ENCODE peak calls at places on chromosomes 13 and 19, in five cellular contexts. S, T, P, X and R are unnamed samples.

GRCh38 chr13:73602295-73602694 is 531.9 kb downstream of the KLF12 start:
- DNase-seq in X (no peak), P (peak), S (no peak), T (no peak), R (no peak)

GRCh38 chr13:109465151-109465550 is 321.2 kb downstream of the IRS2 start:
- DNase-seq in T (no peak), S (no peak), P (no peak), X (no peak), R (no peak)

GRCh38 chr19:10797078-10797477 is 38.9 kb downstream of the TMED1 start:
- DNase-seq in T (no peak), P (no peak), S (no peak), X (no peak), R (no peak)

GRCh38 chr13:61760102-61760501 is 344.5 kb upstream of the PCDH20 start:
- DNase-seq in P (no peak), T (no peak), X (no peak), S (no peak), R (no peak)

GRCh38 chr13:62643799-62644484 is 1228.3 kb upstream of the PCDH20 start:
- DNase-seq in P (no peak), T (no peak), S (no peak), X (no peak), R (no peak)

GRCh38 chr19:58317481-58318072 is 9.2 kb upstream of the ZSCAN22 start:
- DNase-seq in T (no peak), X (no peak), P (peak), S (no peak), R (no peak)

GRCh38 chr19:45769821-45770191 is 754 bp upstream of the SIX5 start:
- DNase-seq in P (peak), X (peak), T (peak), S (no peak), R (peak)

GRCh38 chr19:35882074-35882832 is 13.9 kb downstream of the APLP1 start:
- DNase-seq in X (no peak), S (peak), P (peak), T (no peak), R (no peak)

GRCh38 chr13:26442541-26442940 is 114.9 kb upstream of the WASF3 start:
- DNase-seq in X (no peak), T (no peak), S (no peak), P (no peak), R (no peak)